ENCODE peak calls at places on chromosomes 7 and 10, in four cellular contexts. One of them, this sample, is unnamed.

GRCh38 chr10:683448-684071 is 5.9 kb downstream of the DIP2C start:
- DNase-seq in HTR-8/SVneo: peak
- DNase-seq in amniotic stem cell: peak
- DNase-seq in RPMI7951: peak
- DNase-seq in this sample: peak

GRCh38 chr10:32197423-32197822 is 141.2 kb upstream of the KIF5B start:
- DNase-seq in HTR-8/SVneo: no peak
- DNase-seq in amniotic stem cell: no peak
- DNase-seq in RPMI7951: peak
- DNase-seq in this sample: no peak

GRCh38 chr10:109914966-109915365 is 8.3 kb downstream of the XPNPEP1 start:
- DNase-seq in RPMI7951: peak
- DNase-seq in HTR-8/SVneo: peak
- DNase-seq in amniotic stem cell: peak
- DNase-seq in this sample: no peak

GRCh38 chr10:125510998-125511397 is 172.0 kb downstream of the TEX36 start:
- DNase-seq in amniotic stem cell: no peak
- DNase-seq in RPMI7951: no peak
- DNase-seq in HTR-8/SVneo: no peak
- DNase-seq in this sample: no peak

GRCh38 chr7:76340617-76341131 is 18.1 kb downstream of the YWHAG start:
- DNase-seq in HTR-8/SVneo: no peak
- DNase-seq in RPMI7951: peak
- DNase-seq in amniotic stem cell: peak
- DNase-seq in this sample: no peak

GRCh38 chr10:20852303-20852702 is 44.8 kb downstream of the NEBL start:
- DNase-seq in RPMI7951: no peak
- DNase-seq in amniotic stem cell: no peak
- DNase-seq in HTR-8/SVneo: no peak
- DNase-seq in this sample: no peak

GRCh38 chr7:123220396-123220795 is 20.6 kb upstream of the SLC13A1 start:
- DNase-seq in amniotic stem cell: no peak
- DNase-seq in HTR-8/SVneo: no peak
- DNase-seq in RPMI7951: no peak
- DNase-seq in this sample: no peak

GRCh38 chr10:131926253-131926652 is 25.4 kb downstream of the PPP2R2D start:
- DNase-seq in HTR-8/SVneo: no peak
- DNase-seq in amniotic stem cell: no peak
- DNase-seq in RPMI7951: no peak
- DNase-seq in this sample: no peak

GRCh38 chr7:131688738-131689661 is 132.6 kb upstream of the PODXL start:
- DNase-seq in RPMI7951: peak
- DNase-seq in HTR-8/SVneo: peak
- DNase-seq in amniotic stem cell: peak
- DNase-seq in this sample: no peak

GRCh38 chr10:73983096-73984047 is 14.5 kb upstream of the VCL start:
- DNase-seq in amniotic stem cell: no peak
- DNase-seq in HTR-8/SVneo: no peak
- DNase-seq in RPMI7951: no peak
- DNase-seq in this sample: no peak

GRCh38 chr10:86498608-86499007 is 23.0 kb downstream of the WAPL start:
- DNase-seq in RPMI7951: no peak
- DNase-seq in HTR-8/SVneo: no peak
- DNase-seq in amniotic stem cell: no peak
- DNase-seq in this sample: no peak

GRCh38 chr10:13658864-13659685 is 72.3 kb downstream of the PRPF18 start:
- DNase-seq in HTR-8/SVneo: no peak
- DNase-seq in RPMI7951: no peak
- DNase-seq in amniotic stem cell: no peak
- DNase-seq in this sample: no peak

GRCh38 chr7:47799529-47799928 is 148.7 kb downstream of the PKD1L1 start:
- DNase-seq in amniotic stem cell: no peak
- DNase-seq in HTR-8/SVneo: no peak
- DNase-seq in RPMI7951: no peak
- DNase-seq in this sample: no peak

GRCh38 chr10:88541116-88541626 is 41.9 kb downstream of the RNLS start:
- DNase-seq in RPMI7951: no peak
- DNase-seq in amniotic stem cell: no peak
- DNase-seq in HTR-8/SVneo: no peak
- DNase-seq in this sample: no peak

GRCh38 chr7:2403718-2404648 is 572 bp downstream of the CHST12 start:
- DNase-seq in HTR-8/SVneo: peak
- DNase-seq in RPMI7951: peak
- DNase-seq in amniotic stem cell: no peak
- DNase-seq in this sample: no peak

GRCh38 chr7:151064993-151065392 is 5.6 kb downstream of the SLC4A2 start:
- DNase-seq in RPMI7951: no peak
- DNase-seq in amniotic stem cell: no peak
- DNase-seq in HTR-8/SVneo: no peak
- DNase-seq in this sample: no peak

GRCh38 chr10:69087600-69088470 is at the start of gene SRGN:
- DNase-seq in RPMI7951: peak
- DNase-seq in amniotic stem cell: no peak
- DNase-seq in HTR-8/SVneo: peak
- DNase-seq in this sample: no peak

GRCh38 chr10:51876528-51876927 is 177.1 kb upstream of the CSTF2T start:
- DNase-seq in amniotic stem cell: no peak
- DNase-seq in RPMI7951: no peak
- DNase-seq in HTR-8/SVneo: no peak
- DNase-seq in this sample: no peak

This sample was measured in chondrocyte.